ENCODE peak calls at places on chromosome 16, in six cellular contexts. One of them, this sample, is unnamed.

GRCh38 chr16:50985733-50986132 is 165.3 kb downstream of the SALL1 start:
- DNase-seq in HepG2: no peak
- DNase-seq in K562: no peak
- DNase-seq in SK-N-SH: no peak
- DNase-seq in IMR-90: no peak
- DNase-seq in GM12878: no peak
- DNase-seq in this sample: no peak

GRCh38 chr16:49271363-49271762 is 10.3 kb downstream of the CBLN1 start:
- DNase-seq in K562: no peak
- DNase-seq in GM12878: no peak
- DNase-seq in IMR-90: no peak
- DNase-seq in HepG2: no peak
- DNase-seq in SK-N-SH: no peak
- DNase-seq in this sample: no peak

GRCh38 chr16:19844945-19845641 is 39.6 kb downstream of the GPRC5B start:
- DNase-seq in GM12878: no peak
- DNase-seq in HepG2: no peak
- DNase-seq in SK-N-SH: no peak
- DNase-seq in IMR-90: peak
- DNase-seq in K562: peak
- DNase-seq in this sample: peak

GRCh38 chr16:81553080-81553813 is 108.6 kb downstream of the CMIP start:
- DNase-seq in GM12878: no peak
- DNase-seq in K562: no peak
- DNase-seq in HepG2: peak
- DNase-seq in SK-N-SH: peak
- DNase-seq in IMR-90: peak
- DNase-seq in this sample: no peak

GRCh38 chr16:19872179-19872863 is 12.3 kb downstream of the GPRC5B start:
- DNase-seq in HepG2: no peak
- DNase-seq in IMR-90: no peak
- DNase-seq in GM12878: no peak
- DNase-seq in K562: no peak
- DNase-seq in SK-N-SH: no peak
- DNase-seq in this sample: no peak

GRCh38 chr16:57510016-57510871 is 24.0 kb upstream of the DOK4 start:
- DNase-seq in SK-N-SH: peak
- DNase-seq in GM12878: no peak
- DNase-seq in IMR-90: no peak
- DNase-seq in HepG2: no peak
- DNase-seq in K562: no peak
- DNase-seq in this sample: no peak

GRCh38 chr16:3961449-3961849 is 80.9 kb upstream of the CREBBP start:
- DNase-seq in HepG2: peak
- DNase-seq in SK-N-SH: no peak
- DNase-seq in IMR-90: peak
- DNase-seq in K562: peak
- DNase-seq in GM12878: no peak
- DNase-seq in this sample: peak

GRCh38 chr16:53822936-53823529 is 119.1 kb downstream of the FTO start:
- DNase-seq in SK-N-SH: no peak
- DNase-seq in K562: no peak
- DNase-seq in IMR-90: no peak
- DNase-seq in HepG2: no peak
- DNase-seq in GM12878: peak
- DNase-seq in this sample: no peak

GRCh38 chr16:30658731-30659506 is 688 bp downstream of the FBRS start:
- DNase-seq in K562: peak
- DNase-seq in SK-N-SH: peak
- DNase-seq in HepG2: peak
- DNase-seq in IMR-90: peak
- DNase-seq in GM12878: peak
- DNase-seq in this sample: peak

GRCh38 chr16:75483222-75483621 is 12.0 kb downstream of the CHST6 start:
- DNase-seq in HepG2: no peak
- DNase-seq in IMR-90: peak
- DNase-seq in K562: no peak
- DNase-seq in GM12878: no peak
- DNase-seq in SK-N-SH: no peak
- DNase-seq in this sample: no peak

GRCh38 chr16:17396762-17397498 is 73.8 kb downstream of the XYLT1 start:
- DNase-seq in K562: no peak
- DNase-seq in GM12878: no peak
- DNase-seq in SK-N-SH: peak
- DNase-seq in HepG2: no peak
- DNase-seq in IMR-90: peak
- DNase-seq in this sample: no peak

GRCh38 chr16:86942469-86943175 is 364.3 kb downstream of the FOXL1 start:
- DNase-seq in GM12878: no peak
- DNase-seq in SK-N-SH: no peak
- DNase-seq in IMR-90: no peak
- DNase-seq in K562: no peak
- DNase-seq in HepG2: no peak
- DNase-seq in this sample: no peak
- TF ChIP-seq SMC3 in GM12878: no peak
- TF ChIP-seq SMC3 in SK-N-SH: no peak
- TF ChIP-seq SMC3 in IMR-90: no peak
- TF ChIP-seq SMC3 in K562: no peak
- TF ChIP-seq SMC3 in HepG2: no peak
- TF ChIP-seq SMC3 in this sample: no peak

DNA sequence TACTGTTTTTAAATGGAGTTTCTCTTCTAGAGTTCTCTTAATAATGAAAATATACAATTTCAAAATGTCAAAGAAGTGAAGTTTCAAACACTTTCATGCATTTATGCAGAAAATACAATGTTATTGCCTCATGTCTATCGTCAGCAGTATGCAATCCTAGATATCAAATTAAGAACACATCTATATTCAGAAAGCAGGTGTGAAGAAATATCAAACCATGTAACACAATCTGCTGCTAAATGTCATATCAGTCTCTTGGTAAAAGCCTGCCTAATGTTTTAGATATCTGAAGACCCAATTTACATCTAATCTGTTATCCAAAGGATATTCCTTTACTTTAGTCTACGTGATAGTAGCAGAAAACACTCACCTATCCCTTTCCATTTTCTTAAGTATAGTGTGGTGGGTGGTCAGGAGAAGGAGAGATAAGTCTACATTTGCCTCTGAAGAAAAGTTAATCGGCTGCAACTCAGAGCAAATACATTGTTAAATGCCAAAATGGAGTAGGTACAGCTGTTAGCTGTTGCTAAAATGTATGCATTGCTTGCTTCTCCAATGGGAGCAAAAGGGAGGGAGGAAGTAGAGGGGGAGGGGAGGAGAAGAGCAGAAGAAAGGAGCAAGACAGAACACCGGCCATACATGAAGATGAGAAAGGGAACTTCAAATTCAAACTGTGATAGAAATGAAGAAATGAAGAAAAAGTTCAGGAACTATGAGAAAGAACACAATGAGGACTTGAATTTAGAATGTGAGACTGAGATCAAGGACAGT is 64.9 kb downstream of the ITFG1 start:
- DNase-seq in HepG2: no peak
- DNase-seq in GM12878: no peak
- DNase-seq in K562: no peak
- DNase-seq in SK-N-SH: no peak
- DNase-seq in IMR-90: no peak
- DNase-seq in this sample: no peak
- TF ChIP-seq SMC3 in HepG2: no peak
- TF ChIP-seq SMC3 in GM12878: no peak
- TF ChIP-seq SMC3 in K562: no peak
- TF ChIP-seq SMC3 in SK-N-SH: no peak
- TF ChIP-seq SMC3 in IMR-90: no peak
- TF ChIP-seq SMC3 in this sample: no peak

GRCh38 chr16:69647020-69647419 is 79.3 kb downstream of the NQO1 start:
- DNase-seq in IMR-90: no peak
- DNase-seq in SK-N-SH: no peak
- DNase-seq in K562: no peak
- DNase-seq in GM12878: no peak
- DNase-seq in HepG2: no peak
- DNase-seq in this sample: no peak
- TF ChIP-seq SMC3 in IMR-90: no peak
- TF ChIP-seq SMC3 in SK-N-SH: no peak
- TF ChIP-seq SMC3 in K562: no peak
- TF ChIP-seq SMC3 in GM12878: no peak
- TF ChIP-seq SMC3 in HepG2: no peak
- TF ChIP-seq SMC3 in this sample: no peak

DNA sequence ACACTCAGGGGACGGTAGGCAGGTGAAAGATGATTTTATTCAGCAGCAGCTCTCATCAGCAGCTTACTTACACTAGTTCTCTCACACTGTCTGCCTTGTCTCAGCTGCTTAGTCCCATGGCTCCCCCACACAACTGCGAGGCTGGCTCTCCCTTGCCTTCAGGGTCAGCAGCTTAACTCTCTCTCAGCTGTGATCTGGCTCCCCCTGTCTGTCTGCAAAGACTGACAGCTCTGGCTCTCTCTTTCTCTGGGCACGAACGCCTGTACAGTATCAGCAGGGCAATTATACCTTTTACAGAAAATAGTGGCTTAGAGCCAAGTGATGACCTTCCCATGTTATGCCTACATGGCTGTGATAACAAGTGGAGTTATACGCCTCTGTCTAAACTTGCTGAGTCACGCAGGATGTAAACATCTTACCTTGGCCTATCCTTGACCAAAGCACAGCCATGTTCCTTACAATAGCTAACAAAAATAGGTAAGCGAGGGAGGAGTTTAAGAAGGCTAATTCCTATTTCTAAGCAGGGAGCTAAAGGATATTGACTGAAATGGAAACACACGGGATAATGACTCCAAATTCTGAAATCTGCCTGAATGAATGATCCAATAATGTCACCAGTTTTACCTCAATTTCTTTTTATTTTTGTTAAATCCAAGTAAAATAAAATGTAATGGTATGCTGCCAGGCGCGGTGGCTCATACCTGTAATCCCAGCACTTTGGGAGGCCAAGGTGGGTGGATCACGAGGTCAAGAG is 1.1 kb upstream of the NDUFAB1 start:
- DNase-seq in GM12878: no peak
- DNase-seq in SK-N-SH: peak
- DNase-seq in K562: peak
- DNase-seq in HepG2: peak
- DNase-seq in IMR-90: no peak
- DNase-seq in this sample: peak
- TF ChIP-seq SMC3 in GM12878: no peak
- TF ChIP-seq SMC3 in SK-N-SH: no peak
- TF ChIP-seq SMC3 in K562: peak
- TF ChIP-seq SMC3 in HepG2: peak
- TF ChIP-seq SMC3 in IMR-90: no peak
- TF ChIP-seq SMC3 in this sample: no peak

GRCh38 chr16:28309811-28310311 is 17.5 kb downstream of the SBK1 start:
- DNase-seq in GM12878: no peak
- DNase-seq in IMR-90: no peak
- DNase-seq in K562: no peak
- DNase-seq in SK-N-SH: no peak
- DNase-seq in HepG2: no peak
- DNase-seq in this sample: no peak
- TF ChIP-seq SMC3 in GM12878: no peak
- TF ChIP-seq SMC3 in IMR-90: no peak
- TF ChIP-seq SMC3 in K562: no peak
- TF ChIP-seq SMC3 in SK-N-SH: no peak
- TF ChIP-seq SMC3 in HepG2: no peak
- TF ChIP-seq SMC3 in this sample: no peak

GRCh38 chr16:67860589-67861398 is 12.1 kb upstream of the EDC4 start:
- DNase-seq in K562: no peak
- DNase-seq in HepG2: no peak
- DNase-seq in SK-N-SH: no peak
- DNase-seq in GM12878: no peak
- DNase-seq in IMR-90: peak
- DNase-seq in this sample: no peak
- TF ChIP-seq SMC3 in K562: no peak
- TF ChIP-seq SMC3 in HepG2: no peak
- TF ChIP-seq SMC3 in SK-N-SH: no peak
- TF ChIP-seq SMC3 in GM12878: no peak
- TF ChIP-seq SMC3 in IMR-90: no peak
- TF ChIP-seq SMC3 in this sample: no peak

GRCh38 chr16:12871784-12872183 is 29.6 kb upstream of the SHISA9 start:
- DNase-seq in HepG2: no peak
- DNase-seq in IMR-90: no peak
- DNase-seq in GM12878: no peak
- DNase-seq in K562: no peak
- DNase-seq in SK-N-SH: no peak
- DNase-seq in this sample: no peak

GRCh38 chr16:12869681-12870427 is 31.5 kb upstream of the SHISA9 start:
- DNase-seq in HepG2: no peak
- DNase-seq in GM12878: no peak
- DNase-seq in IMR-90: no peak
- DNase-seq in K562: peak
- DNase-seq in SK-N-SH: no peak
- DNase-seq in this sample: no peak

GRCh38 chr16:12878973-12879372 is 22.4 kb upstream of the SHISA9 start:
- DNase-seq in IMR-90: no peak
- DNase-seq in K562: no peak
- DNase-seq in HepG2: no peak
- DNase-seq in SK-N-SH: no peak
- DNase-seq in GM12878: no peak
- DNase-seq in this sample: no peak

GRCh38 chr16:12876778-12877177 is 24.6 kb upstream of the SHISA9 start:
- DNase-seq in IMR-90: no peak
- DNase-seq in SK-N-SH: no peak
- DNase-seq in GM12878: no peak
- DNase-seq in K562: no peak
- DNase-seq in HepG2: no peak
- DNase-seq in this sample: peak

DNA sequence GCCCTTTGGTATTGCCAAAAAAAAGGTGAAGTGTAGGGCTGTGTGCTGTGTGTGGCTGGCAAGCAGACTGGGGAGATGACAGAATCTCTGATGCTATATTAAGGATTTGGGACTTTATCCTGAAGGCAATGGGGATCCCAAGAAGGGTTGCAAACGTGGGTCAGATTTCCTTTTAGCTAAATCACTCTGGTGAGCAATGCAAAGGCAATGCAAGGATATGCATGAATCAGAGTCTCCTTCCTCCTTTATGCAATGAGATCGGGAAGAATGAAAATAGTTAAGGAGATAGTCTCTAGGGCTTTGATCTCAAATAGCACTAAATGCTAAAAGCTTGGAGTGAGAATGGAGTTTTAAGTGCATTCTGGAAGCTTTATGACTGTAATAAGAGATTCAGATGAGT is 27.3 kb upstream of the SHISA9 start:
- DNase-seq in K562: no peak
- DNase-seq in SK-N-SH: no peak
- DNase-seq in HepG2: no peak
- DNase-seq in IMR-90: peak
- DNase-seq in GM12878: no peak
- DNase-seq in this sample: peak
- TF ChIP-seq SMC3 in K562: no peak
- TF ChIP-seq SMC3 in SK-N-SH: no peak
- TF ChIP-seq SMC3 in HepG2: no peak
- TF ChIP-seq SMC3 in IMR-90: no peak
- TF ChIP-seq SMC3 in GM12878: no peak
- TF ChIP-seq SMC3 in this sample: no peak